ENCODE peak calls at places on chromosome 4, in seven cellular contexts. One of them, this sample, is unnamed.
A peak's percentile ranks its signal among the peaks of the same experiment; 100 is the strongest.

GRCh38 chr4:14446311-14446710 is 556.0 kb upstream of the CPEB2 start:
- DNase-seq in SK-N-SH: no peak
- DNase-seq in GM12878: no peak
- DNase-seq in HepG2: no peak
- DNase-seq in H1: no peak
- DNase-seq in GM12892: no peak
- DNase-seq in K562: no peak
- DNase-seq in this sample: no peak

GRCh38 chr4:55397521-55398321 is 2.0 kb downstream of the TMEM165 start:
- DNase-seq in SK-N-SH: no peak
- DNase-seq in GM12878: no peak
- DNase-seq in HepG2: no peak
- DNase-seq in H1: no peak
- DNase-seq in GM12892: no peak
- DNase-seq in K562: no peak
- DNase-seq in this sample: no peak

GRCh38 chr4:2497931-2498330 is 29.0 kb downstream of the RNF4 start:
- DNase-seq in SK-N-SH: no peak
- DNase-seq in GM12878: peak; percentile 90
- DNase-seq in HepG2: no peak
- DNase-seq in H1: no peak
- DNase-seq in GM12892: peak; percentile 68
- DNase-seq in K562: no peak
- DNase-seq in this sample: peak; percentile 35

GRCh38 chr4:152102184-152103000 is 341.6 kb upstream of the GATB start:
- DNase-seq in SK-N-SH: no peak
- DNase-seq in GM12878: no peak
- DNase-seq in HepG2: peak; percentile 35
- DNase-seq in H1: no peak
- DNase-seq in GM12892: no peak
- DNase-seq in K562: no peak
- DNase-seq in this sample: no peak

GRCh38 chr4:11966782-11967181 is 538.1 kb upstream of the HS3ST1 start:
- DNase-seq in SK-N-SH: no peak
- DNase-seq in GM12878: no peak
- DNase-seq in HepG2: no peak
- DNase-seq in H1: no peak
- DNase-seq in GM12892: no peak
- DNase-seq in K562: no peak
- DNase-seq in this sample: no peak

GRCh38 chr4:106868381-106869035 is 167.6 kb downstream of the DKK2 start:
- DNase-seq in SK-N-SH: no peak
- DNase-seq in GM12878: no peak
- DNase-seq in HepG2: no peak
- DNase-seq in H1: no peak
- DNase-seq in GM12892: no peak
- DNase-seq in K562: no peak
- DNase-seq in this sample: no peak

GRCh38 chr4:81751531-81752291 is 280.0 kb upstream of the RASGEF1B start:
- DNase-seq in SK-N-SH: no peak
- DNase-seq in GM12878: no peak
- DNase-seq in HepG2: no peak
- DNase-seq in H1: no peak
- DNase-seq in GM12892: no peak
- DNase-seq in K562: no peak
- DNase-seq in this sample: no peak

GRCh38 chr4:125191252-125191651 is 123.5 kb upstream of the FAT4 start:
- DNase-seq in SK-N-SH: no peak
- DNase-seq in GM12878: no peak
- DNase-seq in HepG2: no peak
- DNase-seq in H1: no peak
- DNase-seq in GM12892: no peak
- DNase-seq in K562: no peak
- DNase-seq in this sample: no peak

GRCh38 chr4:110653602-110654253 is 30.9 kb upstream of the PITX2 start:
- DNase-seq in SK-N-SH: no peak
- DNase-seq in GM12878: no peak
- DNase-seq in HepG2: no peak
- DNase-seq in H1: no peak
- DNase-seq in GM12892: no peak
- DNase-seq in K562: no peak
- DNase-seq in this sample: no peak

GRCh38 chr4:82792912-82793649 is 5.5 kb downstream of the SCD5 start:
- DNase-seq in SK-N-SH: no peak
- DNase-seq in GM12878: no peak
- DNase-seq in HepG2: no peak
- DNase-seq in H1: no peak
- DNase-seq in GM12892: no peak
- DNase-seq in K562: no peak
- DNase-seq in this sample: no peak

GRCh38 chr4:134027931-134028330 is 173.7 kb downstream of the PABPC4L start:
- DNase-seq in SK-N-SH: no peak
- DNase-seq in GM12878: no peak
- DNase-seq in HepG2: no peak
- DNase-seq in H1: no peak
- DNase-seq in GM12892: no peak
- DNase-seq in K562: no peak
- DNase-seq in this sample: no peak

GRCh38 chr4:165077034-165077578 is 23.4 kb downstream of the TRIM75 start:
- DNase-seq in SK-N-SH: no peak
- DNase-seq in GM12878: no peak
- DNase-seq in HepG2: no peak
- DNase-seq in H1: no peak
- DNase-seq in GM12892: no peak
- DNase-seq in K562: no peak
- DNase-seq in this sample: no peak
- TF ChIP-seq TAF1 in SK-N-SH: no peak
- TF ChIP-seq TAF1 in GM12878: no peak
- TF ChIP-seq TAF1 in HepG2: no peak
- TF ChIP-seq TAF1 in H1: no peak
- TF ChIP-seq TAF1 in GM12892: no peak
- TF ChIP-seq TAF1 in K562: no peak
- TF ChIP-seq TAF1 in this sample: no peak

GRCh38 chr4:94352996-94353395 is 10.4 kb upstream of the HPGDS start:
- DNase-seq in SK-N-SH: no peak
- DNase-seq in GM12878: no peak
- DNase-seq in HepG2: no peak
- DNase-seq in H1: no peak
- DNase-seq in GM12892: no peak
- DNase-seq in K562: no peak
- DNase-seq in this sample: no peak
- TF ChIP-seq TAF1 in SK-N-SH: no peak
- TF ChIP-seq TAF1 in GM12878: no peak
- TF ChIP-seq TAF1 in HepG2: no peak
- TF ChIP-seq TAF1 in H1: no peak
- TF ChIP-seq TAF1 in GM12892: no peak
- TF ChIP-seq TAF1 in K562: no peak
- TF ChIP-seq TAF1 in this sample: no peak

DNA sequence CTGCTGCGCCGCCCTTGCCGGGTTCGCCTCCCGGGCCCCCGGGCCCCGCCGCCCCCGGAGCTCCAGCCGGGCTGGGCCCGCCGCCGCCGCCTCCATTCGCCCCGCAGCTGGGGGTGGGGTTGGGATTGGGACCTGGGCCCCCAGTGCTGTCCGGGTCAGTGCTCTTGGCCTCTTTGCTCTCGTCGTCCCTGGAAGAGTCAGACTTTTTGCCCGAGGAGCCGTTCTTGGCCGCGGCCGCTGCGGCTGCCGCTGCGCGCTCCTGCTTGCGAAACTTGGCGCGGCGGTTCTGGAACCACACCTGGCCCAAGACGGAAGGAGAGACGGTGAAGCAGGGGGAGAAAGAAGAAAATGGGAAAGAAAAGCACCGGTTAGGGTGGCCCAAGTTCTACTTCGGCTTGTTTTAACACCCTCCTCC is 2.5 kb downstream of the PHOX2B start:
- DNase-seq in SK-N-SH: no peak
- DNase-seq in GM12878: no peak
- DNase-seq in HepG2: no peak
- DNase-seq in H1: no peak
- DNase-seq in GM12892: no peak
- DNase-seq in K562: no peak
- DNase-seq in this sample: no peak
- TF ChIP-seq TAF1 in SK-N-SH: no peak
- TF ChIP-seq TAF1 in GM12878: no peak
- TF ChIP-seq TAF1 in HepG2: no peak
- TF ChIP-seq TAF1 in H1: no peak
- TF ChIP-seq TAF1 in GM12892: no peak
- TF ChIP-seq TAF1 in K562: no peak
- TF ChIP-seq TAF1 in this sample: no peak

GRCh38 chr4:75432683-75433082 is 81.5 kb downstream of the RCHY1 start:
- DNase-seq in SK-N-SH: peak; percentile 38
- DNase-seq in GM12878: no peak
- DNase-seq in HepG2: peak; percentile 46
- DNase-seq in H1: no peak
- DNase-seq in GM12892: no peak
- DNase-seq in K562: peak; percentile 55
- DNase-seq in this sample: no peak
- TF ChIP-seq TAF1 in SK-N-SH: no peak
- TF ChIP-seq TAF1 in GM12878: no peak
- TF ChIP-seq TAF1 in HepG2: no peak
- TF ChIP-seq TAF1 in H1: no peak
- TF ChIP-seq TAF1 in GM12892: no peak
- TF ChIP-seq TAF1 in K562: no peak
- TF ChIP-seq TAF1 in this sample: no peak

GRCh38 chr4:123878976-123879375 is 482.4 kb downstream of the SPRY1 start:
- DNase-seq in SK-N-SH: no peak
- DNase-seq in GM12878: no peak
- DNase-seq in HepG2: no peak
- DNase-seq in H1: no peak
- DNase-seq in GM12892: no peak
- DNase-seq in K562: no peak
- DNase-seq in this sample: no peak

GRCh38 chr4:123876640-123877039 is 480.0 kb downstream of the SPRY1 start:
- DNase-seq in SK-N-SH: no peak
- DNase-seq in GM12878: no peak
- DNase-seq in HepG2: no peak
- DNase-seq in H1: no peak
- DNase-seq in GM12892: no peak
- DNase-seq in K562: no peak
- DNase-seq in this sample: no peak

GRCh38 chr4:123876122-123876521 is 479.5 kb downstream of the SPRY1 start:
- DNase-seq in SK-N-SH: no peak
- DNase-seq in GM12878: no peak
- DNase-seq in HepG2: no peak
- DNase-seq in H1: no peak
- DNase-seq in GM12892: no peak
- DNase-seq in K562: no peak
- DNase-seq in this sample: no peak

GRCh38 chr4:123874044-123874443 is 477.4 kb downstream of the SPRY1 start:
- DNase-seq in SK-N-SH: peak; percentile 17
- DNase-seq in GM12878: no peak
- DNase-seq in HepG2: no peak
- DNase-seq in H1: no peak
- DNase-seq in GM12892: no peak
- DNase-seq in K562: no peak
- DNase-seq in this sample: no peak

DNA sequence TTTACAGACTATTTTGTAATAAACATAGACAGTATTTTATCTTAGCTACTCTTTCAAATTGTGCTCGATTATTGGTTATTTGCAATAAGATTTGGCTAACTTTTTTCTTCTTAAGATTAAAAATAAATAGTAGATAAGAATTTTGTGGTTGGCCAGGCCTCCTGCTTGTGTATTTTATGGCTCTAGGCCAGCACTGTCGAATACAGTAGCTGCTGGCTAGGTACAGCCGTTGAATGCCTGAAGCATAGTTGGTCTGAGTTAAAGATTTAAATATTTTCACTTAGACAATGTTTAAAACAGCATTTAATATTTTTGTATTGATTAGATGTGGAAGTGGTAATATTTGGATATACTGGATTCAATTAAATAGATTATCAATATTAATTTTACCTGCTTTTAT is 481.0 kb downstream of the SPRY1 start:
- DNase-seq in SK-N-SH: no peak
- DNase-seq in GM12878: no peak
- DNase-seq in HepG2: no peak
- DNase-seq in H1: no peak
- DNase-seq in GM12892: no peak
- DNase-seq in K562: no peak
- DNase-seq in this sample: no peak
- TF ChIP-seq TAF1 in SK-N-SH: no peak
- TF ChIP-seq TAF1 in GM12878: no peak
- TF ChIP-seq TAF1 in HepG2: no peak
- TF ChIP-seq TAF1 in H1: no peak
- TF ChIP-seq TAF1 in GM12892: no peak
- TF ChIP-seq TAF1 in K562: no peak
- TF ChIP-seq TAF1 in this sample: no peak

GRCh38 chr4:41661447-41662076 is 87.0 kb downstream of the PHOX2B start:
- DNase-seq in SK-N-SH: peak; percentile 56
- DNase-seq in GM12878: no peak
- DNase-seq in HepG2: peak; percentile 12
- DNase-seq in H1: no peak
- DNase-seq in GM12892: no peak
- DNase-seq in K562: peak; percentile 64
- DNase-seq in this sample: no peak
- TF ChIP-seq TAF1 in SK-N-SH: no peak
- TF ChIP-seq TAF1 in GM12878: no peak
- TF ChIP-seq TAF1 in HepG2: no peak
- TF ChIP-seq TAF1 in H1: no peak
- TF ChIP-seq TAF1 in GM12892: no peak
- TF ChIP-seq TAF1 in K562: no peak
- TF ChIP-seq TAF1 in this sample: no peak

GRCh38 chr4:188414441-188414840 is 275.2 kb downstream of the TRIML1 start:
- DNase-seq in SK-N-SH: no peak
- DNase-seq in GM12878: no peak
- DNase-seq in HepG2: no peak
- DNase-seq in H1: no peak
- DNase-seq in GM12892: no peak
- DNase-seq in K562: no peak
- DNase-seq in this sample: no peak

GRCh38 chr4:188411805-188412204 is 272.6 kb downstream of the TRIML1 start:
- DNase-seq in SK-N-SH: no peak
- DNase-seq in GM12878: no peak
- DNase-seq in HepG2: no peak
- DNase-seq in H1: no peak
- DNase-seq in GM12892: no peak
- DNase-seq in K562: no peak
- DNase-seq in this sample: no peak

GRCh38 chr4:188412499-188412898 is 273.3 kb downstream of the TRIML1 start:
- DNase-seq in SK-N-SH: no peak
- DNase-seq in GM12878: no peak
- DNase-seq in HepG2: no peak
- DNase-seq in H1: no peak
- DNase-seq in GM12892: no peak
- DNase-seq in K562: no peak
- DNase-seq in this sample: no peak

GRCh38 chr4:188423039-188423438 is 283.8 kb downstream of the TRIML1 start:
- DNase-seq in SK-N-SH: no peak
- DNase-seq in GM12878: no peak
- DNase-seq in HepG2: no peak
- DNase-seq in H1: no peak
- DNase-seq in GM12892: no peak
- DNase-seq in K562: no peak
- DNase-seq in this sample: no peak

GRCh38 chr4:188417181-188417580 is 277.9 kb downstream of the TRIML1 start:
- DNase-seq in SK-N-SH: no peak
- DNase-seq in GM12878: no peak
- DNase-seq in HepG2: peak; percentile 15
- DNase-seq in H1: no peak
- DNase-seq in GM12892: no peak
- DNase-seq in K562: no peak
- DNase-seq in this sample: no peak
- TF ChIP-seq TAF1 in SK-N-SH: no peak
- TF ChIP-seq TAF1 in GM12878: no peak
- TF ChIP-seq TAF1 in HepG2: no peak
- TF ChIP-seq TAF1 in H1: no peak
- TF ChIP-seq TAF1 in GM12892: no peak
- TF ChIP-seq TAF1 in K562: no peak
- TF ChIP-seq TAF1 in this sample: no peak

This sample was measured in GM12891.